ENCODE peak calls at places on chromosome 3, in seven cellular contexts. One of them, this sample, is unnamed.

GRCh38 chr3:122350814-122351418 is 25.9 kb downstream of the CSTA start:
- DNase-seq in K562: no peak
- DNase-seq in HepG2: no peak
- DNase-seq in SK-N-SH: no peak
- DNase-seq in H1: no peak
- DNase-seq in HCT116: no peak
- DNase-seq in GM12878: no peak
- DNase-seq in this sample: no peak

GRCh38 chr3:170528731-170529130 is 57.1 kb downstream of the SLC7A14 start:
- DNase-seq in K562: no peak
- DNase-seq in HepG2: no peak
- DNase-seq in SK-N-SH: no peak
- DNase-seq in H1: no peak
- DNase-seq in HCT116: no peak
- DNase-seq in GM12878: no peak
- DNase-seq in this sample: no peak

GRCh38 chr3:172512363-172512762 is 10.9 kb downstream of the TNFSF10 start:
- DNase-seq in K562: peak
- DNase-seq in HepG2: no peak
- DNase-seq in SK-N-SH: no peak
- DNase-seq in H1: no peak
- DNase-seq in HCT116: no peak
- DNase-seq in GM12878: peak
- DNase-seq in this sample: no peak

GRCh38 chr3:140629351-140630137 is 48.3 kb upstream of the TRIM42 start:
- DNase-seq in K562: no peak
- DNase-seq in HepG2: peak
- DNase-seq in SK-N-SH: no peak
- DNase-seq in H1: no peak
- DNase-seq in HCT116: no peak
- DNase-seq in GM12878: no peak
- DNase-seq in this sample: no peak

GRCh38 chr3:117540583-117540982 is 831.0 kb downstream of the TUSC7 start:
- DNase-seq in K562: no peak
- DNase-seq in HepG2: no peak
- DNase-seq in SK-N-SH: no peak
- DNase-seq in H1: no peak
- DNase-seq in HCT116: no peak
- DNase-seq in GM12878: no peak
- DNase-seq in this sample: no peak

GRCh38 chr3:184031187-184031792 is at the start of gene HTR3D:
- DNase-seq in K562: no peak
- DNase-seq in HepG2: no peak
- DNase-seq in SK-N-SH: no peak
- DNase-seq in H1: no peak
- DNase-seq in HCT116: no peak
- DNase-seq in GM12878: no peak
- DNase-seq in this sample: peak

GRCh38 chr3:125077864-125078263 is 22.1 kb upstream of the HEG1 start:
- DNase-seq in K562: no peak
- DNase-seq in HepG2: no peak
- DNase-seq in SK-N-SH: no peak
- DNase-seq in H1: no peak
- DNase-seq in HCT116: no peak
- DNase-seq in GM12878: peak
- DNase-seq in this sample: no peak

GRCh38 chr3:30775070-30775469 is 119.4 kb downstream of the GADL1 start:
- DNase-seq in K562: no peak
- DNase-seq in HepG2: no peak
- DNase-seq in SK-N-SH: no peak
- DNase-seq in H1: no peak
- DNase-seq in HCT116: no peak
- DNase-seq in GM12878: no peak
- DNase-seq in this sample: no peak

GRCh38 chr3:172272699-172273098 is 175.6 kb downstream of the GHSR start:
- DNase-seq in K562: no peak
- DNase-seq in HepG2: no peak
- DNase-seq in SK-N-SH: no peak
- DNase-seq in H1: no peak
- DNase-seq in HCT116: no peak
- DNase-seq in GM12878: no peak
- DNase-seq in this sample: no peak

GRCh38 chr3:17905996-17906395 is 163.6 kb upstream of the TBC1D5 start:
- DNase-seq in K562: no peak
- DNase-seq in HepG2: no peak
- DNase-seq in SK-N-SH: no peak
- DNase-seq in H1: no peak
- DNase-seq in HCT116: no peak
- DNase-seq in GM12878: no peak
- DNase-seq in this sample: no peak

GRCh38 chr3:155791190-155791589 is 14.9 kb downstream of the C3orf33 start:
- DNase-seq in K562: no peak
- DNase-seq in HepG2: no peak
- DNase-seq in SK-N-SH: no peak
- DNase-seq in H1: no peak
- DNase-seq in HCT116: no peak
- DNase-seq in GM12878: no peak
- DNase-seq in this sample: no peak

GRCh38 chr3:101963902-101964362 is 114.6 kb downstream of the NFKBIZ start:
- DNase-seq in K562: no peak
- DNase-seq in HepG2: no peak
- DNase-seq in SK-N-SH: no peak
- DNase-seq in H1: no peak
- DNase-seq in HCT116: no peak
- DNase-seq in GM12878: no peak
- DNase-seq in this sample: no peak

GRCh38 chr3:97817965-97818364 is 3.8 kb upstream of the CRYBG3 start:
- DNase-seq in K562: no peak
- DNase-seq in HepG2: no peak
- DNase-seq in SK-N-SH: peak
- DNase-seq in H1: no peak
- DNase-seq in HCT116: no peak
- DNase-seq in GM12878: no peak
- DNase-seq in this sample: no peak

GRCh38 chr3:103803787-103804186 is 1369.0 kb downstream of the ZPLD1 start:
- DNase-seq in K562: no peak
- DNase-seq in HepG2: no peak
- DNase-seq in SK-N-SH: no peak
- DNase-seq in H1: no peak
- DNase-seq in HCT116: no peak
- DNase-seq in GM12878: no peak
- DNase-seq in this sample: no peak

DNA sequence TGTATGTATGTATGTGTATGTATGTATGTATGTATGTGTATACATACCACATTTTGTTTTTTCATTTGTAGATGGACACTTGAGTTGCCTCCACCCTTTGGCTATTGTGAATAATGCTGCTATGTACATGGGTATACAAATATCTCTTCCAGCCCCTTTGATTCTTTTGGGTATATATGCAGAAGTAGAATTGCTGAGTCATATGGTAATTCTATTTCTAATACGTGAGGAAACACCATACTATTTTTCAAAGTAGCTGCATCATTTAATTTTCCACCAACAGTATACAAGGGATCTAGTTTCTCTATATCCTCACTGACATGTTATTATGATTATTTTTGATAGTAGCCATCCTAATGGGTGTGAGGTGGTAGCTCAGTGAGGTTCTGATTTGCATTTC is 228.3 kb downstream of the OPA1 start:
- DNase-seq in K562: no peak
- DNase-seq in HepG2: no peak
- DNase-seq in SK-N-SH: no peak
- DNase-seq in H1: no peak
- DNase-seq in HCT116: no peak
- DNase-seq in GM12878: no peak
- DNase-seq in this sample: no peak
- TF ChIP-seq JUND in K562: no peak
- TF ChIP-seq JUND in HepG2: no peak
- TF ChIP-seq JUND in SK-N-SH: no peak
- TF ChIP-seq JUND in H1: no peak
- TF ChIP-seq JUND in HCT116: no peak
- TF ChIP-seq JUND in GM12878: no peak
- TF ChIP-seq JUND in this sample: no peak

GRCh38 chr3:189809583-189809982 is 178.4 kb downstream of the TP63 start:
- DNase-seq in K562: no peak
- DNase-seq in HepG2: no peak
- DNase-seq in SK-N-SH: no peak
- DNase-seq in H1: no peak
- DNase-seq in HCT116: no peak
- DNase-seq in GM12878: no peak
- DNase-seq in this sample: no peak

GRCh38 chr3:189803254-189803653 is 172.1 kb downstream of the TP63 start:
- DNase-seq in K562: no peak
- DNase-seq in HepG2: no peak
- DNase-seq in SK-N-SH: no peak
- DNase-seq in H1: no peak
- DNase-seq in HCT116: no peak
- DNase-seq in GM12878: no peak
- DNase-seq in this sample: no peak

GRCh38 chr3:189805375-189806067 is 174.3 kb downstream of the TP63 start:
- DNase-seq in K562: no peak
- DNase-seq in HepG2: no peak
- DNase-seq in SK-N-SH: no peak
- DNase-seq in H1: no peak
- DNase-seq in HCT116: no peak
- DNase-seq in GM12878: no peak
- DNase-seq in this sample: no peak

GRCh38 chr3:189808246-189809007 is 177.2 kb downstream of the TP63 start:
- DNase-seq in K562: no peak
- DNase-seq in HepG2: no peak
- DNase-seq in SK-N-SH: no peak
- DNase-seq in H1: no peak
- DNase-seq in HCT116: no peak
- DNase-seq in GM12878: no peak
- DNase-seq in this sample: no peak

GRCh38 chr3:189806171-189806951 is 175.2 kb downstream of the TP63 start:
- DNase-seq in K562: no peak
- DNase-seq in HepG2: no peak
- DNase-seq in SK-N-SH: no peak
- DNase-seq in H1: no peak
- DNase-seq in HCT116: no peak
- DNase-seq in GM12878: no peak
- DNase-seq in this sample: peak
- TF ChIP-seq JUND in K562: no peak
- TF ChIP-seq JUND in HepG2: no peak
- TF ChIP-seq JUND in SK-N-SH: no peak
- TF ChIP-seq JUND in H1: no peak
- TF ChIP-seq JUND in HCT116: no peak
- TF ChIP-seq JUND in GM12878: no peak
- TF ChIP-seq JUND in this sample: no peak

GRCh38 chr3:14533457-14533958 is 6.6 kb downstream of the GRIP2 start:
- DNase-seq in K562: no peak
- DNase-seq in HepG2: no peak
- DNase-seq in SK-N-SH: no peak
- DNase-seq in H1: no peak
- DNase-seq in HCT116: no peak
- DNase-seq in GM12878: no peak
- DNase-seq in this sample: no peak

GRCh38 chr3:14532691-14533456 is 7.3 kb downstream of the GRIP2 start:
- DNase-seq in K562: peak
- DNase-seq in HepG2: peak
- DNase-seq in SK-N-SH: peak
- DNase-seq in H1: peak
- DNase-seq in HCT116: peak
- DNase-seq in GM12878: no peak
- DNase-seq in this sample: no peak

GRCh38 chr3:14535616-14536015 is 4.5 kb downstream of the GRIP2 start:
- DNase-seq in K562: no peak
- DNase-seq in HepG2: no peak
- DNase-seq in SK-N-SH: no peak
- DNase-seq in H1: no peak
- DNase-seq in HCT116: no peak
- DNase-seq in GM12878: no peak
- DNase-seq in this sample: no peak

GRCh38 chr3:14536055-14536815 is 3.9 kb downstream of the GRIP2 start:
- DNase-seq in K562: no peak
- DNase-seq in HepG2: no peak
- DNase-seq in SK-N-SH: no peak
- DNase-seq in H1: no peak
- DNase-seq in HCT116: no peak
- DNase-seq in GM12878: no peak
- DNase-seq in this sample: no peak

GRCh38 chr3:14534379-14535191 is 5.6 kb downstream of the GRIP2 start:
- DNase-seq in K562: no peak
- DNase-seq in HepG2: no peak
- DNase-seq in SK-N-SH: peak
- DNase-seq in H1: peak
- DNase-seq in HCT116: no peak
- DNase-seq in GM12878: no peak
- DNase-seq in this sample: no peak
- TF ChIP-seq JUND in K562: no peak
- TF ChIP-seq JUND in HepG2: no peak
- TF ChIP-seq JUND in SK-N-SH: no peak
- TF ChIP-seq JUND in H1: no peak
- TF ChIP-seq JUND in HCT116: no peak
- TF ChIP-seq JUND in GM12878: no peak
- TF ChIP-seq JUND in this sample: no peak

DNA sequence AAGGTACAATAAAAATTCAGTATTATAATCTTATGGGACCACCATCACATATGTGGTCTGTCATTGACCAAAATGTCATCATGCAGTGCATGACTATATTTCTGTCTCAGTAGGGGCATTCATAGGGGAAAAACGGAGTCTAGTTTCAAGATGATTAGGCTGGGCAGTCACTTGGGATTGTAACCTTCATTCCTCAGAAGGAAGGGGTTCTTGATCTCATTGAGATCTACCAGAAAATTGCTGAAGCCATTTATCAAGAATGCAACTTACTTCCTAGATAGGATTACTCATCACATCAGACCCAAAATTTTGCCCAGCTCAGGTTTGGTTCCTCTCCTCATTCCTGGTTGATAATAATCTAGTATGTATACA is 37.3 kb downstream of the BTD start:
- DNase-seq in K562: no peak
- DNase-seq in HepG2: no peak
- DNase-seq in SK-N-SH: no peak
- DNase-seq in H1: no peak
- DNase-seq in HCT116: no peak
- DNase-seq in GM12878: peak
- DNase-seq in this sample: no peak
- TF ChIP-seq JUND in K562: no peak
- TF ChIP-seq JUND in HepG2: no peak
- TF ChIP-seq JUND in SK-N-SH: peak
- TF ChIP-seq JUND in H1: no peak
- TF ChIP-seq JUND in HCT116: no peak
- TF ChIP-seq JUND in GM12878: peak
- TF ChIP-seq JUND in this sample: no peak

GRCh38 chr3:141849056-141849814 is 27.2 kb upstream of the ATP1B3 start:
- DNase-seq in K562: peak
- DNase-seq in HepG2: no peak
- DNase-seq in SK-N-SH: no peak
- DNase-seq in H1: no peak
- DNase-seq in HCT116: no peak
- DNase-seq in GM12878: no peak
- DNase-seq in this sample: no peak
- TF ChIP-seq JUND in K562: peak
- TF ChIP-seq JUND in HepG2: no peak
- TF ChIP-seq JUND in SK-N-SH: no peak
- TF ChIP-seq JUND in H1: no peak
- TF ChIP-seq JUND in HCT116: no peak
- TF ChIP-seq JUND in GM12878: no peak
- TF ChIP-seq JUND in this sample: no peak

This sample was measured in T47D.